ENCODE peak calls at places on chromosomes 6 and 20, in five cellular contexts. S is uterus, U is HCT116, E is body of pancreas, J is tibial nerve. D is an unnamed sample. For H3K27me3, the result is how much of the 10 kb centered on the place peaks cover.

GRCh38 chr20:24913076-24913628 is 35.9 kb upstream of the CST7 start:
- DNase-seq in S (no peak), U (no peak), E (no peak), J (peak), D (no peak)

GRCh38 chr20:3199976-3200755 is 4.3 kb downstream of the DDRGK1 start:
- DNase-seq in S (no peak), U (no peak), E (no peak), J (no peak), D (no peak)

GRCh38 chr6:13485303-13485702 is 2.1 kb downstream of the GFOD1 start:
- DNase-seq in S (no peak), U (no peak), E (no peak), J (no peak), D (no peak)

GRCh38 chr6:18488526-18489270 is 101.5 kb downstream of the RNF144B start:
- DNase-seq in S (no peak), U (no peak), E (no peak), J (no peak), D (no peak)

GRCh38 chr6:3318226-3318625 is 59.5 kb downstream of the PSMG4 start:
- DNase-seq in S (peak), U (no peak), E (no peak), J (no peak), D (no peak)

GRCh38 chr6:50921968-50922367 is 103.3 kb downstream of the TFAP2B start:
- DNase-seq in S (no peak), U (no peak), E (no peak), J (no peak), D (no peak)

GRCh38 chr6:14665827-14666724 is 548.5 kb downstream of the CD83 start:
- DNase-seq in S (no peak), U (no peak), E (no peak), J (peak), D (peak)

GRCh38 chr6:3094815-3095214 is 23.7 kb upstream of the BPHL start:
- DNase-seq in S (no peak), U (no peak), E (no peak), J (no peak), D (no peak)

GRCh38 chr6:97958143-97958542 is 675.1 kb upstream of the MMS22L start:
- DNase-seq in S (no peak), U (no peak), E (no peak), J (no peak), D (no peak)

GRCh38 chr6:56642366-56643261 is at the start of gene DST:
- DNase-seq in S (peak), U (no peak), E (no peak), J (peak), D (no peak)

GRCh38 chr20:35541783-35542662 is at the start of gene ERGIC3:
- DNase-seq in S (peak), U (peak), E (peak), J (peak), D (peak)
- TF ChIP-seq POLR2A in S (peak), U (peak), E (peak), J (no peak), D (peak)

GRCh38 chr6:89197141-89197540 is 20.0 kb downstream of the GABRR1 start:
- DNase-seq in S (no peak), U (no peak), E (no peak), J (no peak), D (no peak)
- H3K27me3 ChIP-seq in S (under half), U (under half), E (under half), J (under half), D (under half)

GRCh38 chr20:15857131-15857784 is 716.0 kb downstream of the KIF16B start:
- DNase-seq in S (no peak), U (no peak), E (no peak), J (no peak), D (no peak)
- H3K27ac ChIP-seq in S (no peak), U (no peak), E (no peak), J (no peak), D (no peak)

GRCh38 chr20:56656632-56657031 is 27.5 kb downstream of the TFAP2C start:
- DNase-seq in S (no peak), U (no peak), E (no peak), J (no peak), D (no peak)

GRCh38 chr20:56653221-56653620 is 24.1 kb downstream of the TFAP2C start:
- DNase-seq in S (no peak), U (no peak), E (no peak), J (no peak), D (no peak)

GRCh38 chr20:56663660-56664059 is 34.6 kb downstream of the TFAP2C start:
- DNase-seq in S (no peak), U (no peak), E (no peak), J (no peak), D (no peak)

DNA sequence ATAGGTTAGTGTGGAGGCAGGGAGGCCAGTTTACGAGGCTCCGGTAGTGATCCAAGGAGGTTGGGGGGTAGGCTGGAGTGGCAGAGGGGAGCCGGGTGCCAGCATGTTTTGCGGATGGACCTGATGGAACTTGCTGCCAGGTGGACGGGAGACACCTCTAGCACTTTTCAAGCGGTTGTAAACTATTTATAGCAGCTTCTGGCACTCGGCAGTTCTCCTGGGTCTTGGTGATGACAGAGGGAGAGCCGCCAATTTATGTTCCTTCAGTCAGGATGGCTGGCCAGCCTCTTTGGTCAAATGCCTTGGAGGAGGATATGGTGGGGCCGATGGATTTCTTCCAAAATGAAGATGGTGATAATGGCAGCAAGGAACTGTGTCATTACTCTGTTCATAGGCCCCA is 28.8 kb downstream of the TFAP2C start:
- DNase-seq in S (no peak), U (no peak), E (no peak), J (no peak), D (no peak)
- TF ChIP-seq POLR2A in S (no peak), U (no peak), E (no peak), J (no peak), D (no peak)

DNA sequence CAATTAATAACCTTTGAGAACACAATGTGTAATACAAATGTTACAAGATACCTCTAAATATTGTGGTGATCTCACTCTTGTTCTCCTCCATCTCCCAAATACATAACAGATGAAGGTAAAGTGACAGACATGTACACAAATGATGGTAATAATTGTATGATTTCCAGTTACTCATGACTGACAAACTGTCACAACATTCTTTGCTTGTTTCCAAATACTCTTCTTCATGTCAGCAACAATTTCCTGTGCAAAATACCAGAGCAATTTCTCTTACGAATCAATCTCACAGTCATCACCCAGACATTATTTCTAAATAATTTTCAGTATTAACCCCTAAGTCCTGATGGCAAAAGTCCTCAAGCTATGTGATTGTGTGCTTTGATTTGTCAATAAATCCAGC is 92.9 kb downstream of the RPS12 start:
- DNase-seq in S (no peak), U (no peak), E (no peak), J (no peak), D (no peak)
- H3K27me3 ChIP-seq in S (under half), U (under half), E (under half), J (under half), D (under half)